ENCODE peak calls at places on chromosomes 11 and 22, in eight cellular contexts. D, C, V, E, S, T, Q and B are unnamed samples. For H3K9me3, the result is how much of the 10 kb centered on the place peaks cover.

GRCh38 chr22:32676196-32676595 is 125.3 kb upstream of the TIMP3 start:
- DNase-seq in C (no peak), Q (no peak), S (no peak), T (no peak), E (no peak), D (no peak), V (no peak), B (no peak)

GRCh38 chr22:26394787-26395186 is 34.3 kb upstream of the ASPHD2 start:
- DNase-seq in T (no peak), D (no peak), Q (no peak), C (no peak), E (no peak), S (no peak), V (no peak), B (no peak)

GRCh38 chr11:67522338-67522737 is 908 bp downstream of the CABP2 start:
- DNase-seq in D (no peak), E (no peak), C (no peak), T (no peak), Q (no peak), S (no peak), V (no peak), B (no peak)

GRCh38 chr11:64180871-64181270 is 5.1 kb upstream of the STIP1 start:
- DNase-seq in T (peak), C (no peak), E (no peak), V (no peak), Q (no peak), S (no peak), D (no peak), B (no peak)

GRCh38 chr11:113526521-113526920 is 51.3 kb upstream of the DRD2 start:
- DNase-seq in C (no peak), D (no peak), E (no peak), Q (no peak), V (no peak), S (no peak), T (no peak), B (no peak)

GRCh38 chr11:7175007-7175406 is 76.7 kb upstream of the SYT9 start:
- DNase-seq in E (no peak), Q (no peak), D (no peak), T (no peak), S (no peak), V (no peak), C (no peak), B (no peak)

GRCh38 chr11:22671751-22672150 is 5.3 kb downstream of the GAS2 start:
- DNase-seq in C (no peak), V (peak), Q (no peak), D (peak), S (no peak), E (no peak), T (no peak), B (no peak)

GRCh38 chr22:36885474-36885873 is 24.7 kb downstream of the NCF4 start:
- DNase-seq in D (peak), C (no peak), S (no peak), V (no peak), Q (no peak), T (no peak), E (no peak), B (no peak)

GRCh38 chr22:36249160-36249559 is 3.8 kb upstream of the APOL1 start:
- DNase-seq in V (no peak), Q (no peak), C (no peak), S (no peak), D (no peak), T (no peak), E (no peak), B (no peak)

GRCh38 chr11:8983552-8983951 is 19.3 kb upstream of the TMEM9B start:
- DNase-seq in E (no peak), T (no peak), C (no peak), Q (no peak), V (no peak), S (no peak), D (no peak), B (no peak)

GRCh38 chr11:119372260-119373058 is 9.0 kb downstream of the USP2 start:
- DNase-seq in C (peak), S (no peak), E (no peak), T (peak), D (no peak), V (no peak), Q (peak), B (no peak)

GRCh38 chr11:16788141-16789060 is 50.0 kb downstream of the C11orf58 start:
- DNase-seq in C (peak), V (peak), Q (peak), E (no peak), D (peak), S (peak), T (peak), B (peak)

GRCh38 chr11:128158860-128159259 is 428.5 kb downstream of the ETS1 start:
- DNase-seq in V (no peak), C (no peak), E (no peak), D (no peak), T (no peak), S (no peak), Q (no peak), B (no peak)

GRCh38 chr11:108018708-108019107 is 10.0 kb downstream of the CUL5 start:
- DNase-seq in D (no peak), V (no peak), C (no peak), S (no peak), T (no peak), Q (no peak), E (no peak), B (no peak)

GRCh38 chr22:22322792-22323191 is 78.2 kb downstream of the VPREB1 start:
- DNase-seq in C (no peak), Q (no peak), S (no peak), V (no peak), D (no peak), E (no peak), T (no peak), B (no peak)

GRCh38 chr11:46903846-46904245 is 14.5 kb downstream of the LRP4 start:
- DNase-seq in C (no peak), V (no peak), Q (no peak), T (no peak), S (no peak), D (no peak), E (no peak), B (no peak)

GRCh38 chr22:40747361-40747760 is 68.1 kb downstream of the MCHR1 start:
- DNase-seq in T (no peak), D (no peak), V (no peak), Q (no peak), E (no peak), S (no peak), C (no peak), B (no peak)

GRCh38 chr11:75602916-75603315 is 40.9 kb downstream of the SERPINH1 start:
- DNase-seq in Q (no peak), C (no peak), S (no peak), T (no peak), E (no peak), D (peak), V (no peak), B (no peak)

GRCh38 chr22:27474112-27474571 is 327.4 kb downstream of the MN1 start:
- DNase-seq in V (no peak), C (no peak), S (no peak), E (no peak), Q (no peak), T (no peak), D (no peak), B (no peak)

GRCh38 chr11:67376022-67376386 is 2.6 kb upstream of the CLCF1 start:
- DNase-seq in Q (no peak), C (peak), S (no peak), E (no peak), D (no peak), V (no peak), T (no peak), B (no peak)

GRCh38 chr11:50037282-50037681 is 4.6 kb downstream of the OR4C45 start:
- DNase-seq in D (no peak), C (no peak), T (no peak), Q (no peak), S (no peak), E (no peak), V (no peak), B (no peak)

GRCh38 chr11:36243641-36244040 is 45.6 kb downstream of the COMMD9 start:
- DNase-seq in D (peak), Q (no peak), T (no peak), C (no peak), E (no peak), V (no peak), S (no peak), B (no peak)

GRCh38 chr11:120168108-120168959 is 30.4 kb upstream of the TRIM29 start:
- DNase-seq in T (no peak), S (no peak), C (no peak), V (peak), E (peak), D (no peak), Q (peak), B (no peak)

GRCh38 chr11:82999232-82999631 is 72.5 kb downstream of the RAB30 start:
- DNase-seq in T (no peak), V (no peak), S (no peak), E (no peak), C (no peak), D (no peak), Q (no peak), B (no peak)

GRCh38 chr11:82995276-82995675 is 76.4 kb downstream of the RAB30 start:
- DNase-seq in T (no peak), D (no peak), V (peak), E (no peak), C (no peak), S (no peak), Q (no peak), B (no peak)

GRCh38 chr11:82998697-82999096 is 73.0 kb downstream of the RAB30 start:
- DNase-seq in T (no peak), E (no peak), S (no peak), C (no peak), D (no peak), Q (no peak), V (no peak), B (no peak)

GRCh38 chr11:82995754-82996398 is 75.8 kb downstream of the RAB30 start:
- DNase-seq in Q (no peak), S (no peak), T (peak), D (peak), V (peak), E (no peak), C (no peak), B (no peak)

DNA sequence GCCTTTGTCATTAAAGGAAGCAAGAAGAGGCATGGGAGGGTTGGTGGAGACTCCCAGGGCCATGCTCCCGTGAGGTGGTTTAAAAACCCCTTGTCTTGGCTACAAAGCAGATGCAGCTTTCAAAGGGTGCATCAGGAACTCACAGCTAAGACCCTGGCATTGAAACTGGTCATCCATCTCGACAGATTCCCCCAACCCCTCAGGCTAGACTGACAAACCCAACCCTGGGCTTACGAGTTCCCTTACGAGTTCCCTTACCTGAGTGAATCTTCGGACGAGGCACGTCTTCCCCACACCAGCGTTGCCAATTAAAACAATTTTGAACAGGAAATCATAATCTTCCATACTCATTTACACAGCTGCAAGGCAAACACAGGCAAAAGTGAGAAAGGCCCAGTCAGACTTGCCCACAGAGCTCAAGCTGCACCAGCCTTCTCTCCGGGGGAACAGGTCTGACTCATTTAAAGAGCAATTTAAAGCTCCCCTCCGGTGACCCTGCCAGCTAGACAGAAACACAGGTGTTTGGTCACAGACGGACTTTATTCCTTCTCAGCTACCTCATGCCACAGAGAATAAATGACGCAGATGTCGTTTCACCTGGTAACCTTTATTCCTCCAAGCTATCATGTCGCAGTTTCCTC is 74.6 kb downstream of the RAB30 start:
- DNase-seq in C (no peak), V (no peak), Q (no peak), S (no peak), T (peak), E (no peak), D (no peak), B (no peak)
- H3K9me3 ChIP-seq in C (under half), V (under half), Q (under half), S (under half), T (under half), E (under half), D (under half), B (under half)

GRCh38 chr11:55571828-55572227 is at the start of gene OR4C16:
- DNase-seq in S (no peak), Q (no peak), D (no peak), V (no peak), C (no peak), T (no peak), E (no peak), B (no peak)
- H3K9me3 ChIP-seq in S (half or more), Q (under half), D (under half), V (under half), C (under half), T (under half), E (under half), B (under half)

GRCh38 chr11:54927704-54928103 is 221.1 kb downstream of the OR4A5 start:
- DNase-seq in V (no peak), Q (no peak), D (no peak), T (no peak), S (no peak), C (no peak), E (no peak), B (no peak)
- H3K9me3 ChIP-seq in V (under half), Q (under half), D (under half), T (under half), S (half or more), C (under half), E (under half), B (under half)

DNA sequence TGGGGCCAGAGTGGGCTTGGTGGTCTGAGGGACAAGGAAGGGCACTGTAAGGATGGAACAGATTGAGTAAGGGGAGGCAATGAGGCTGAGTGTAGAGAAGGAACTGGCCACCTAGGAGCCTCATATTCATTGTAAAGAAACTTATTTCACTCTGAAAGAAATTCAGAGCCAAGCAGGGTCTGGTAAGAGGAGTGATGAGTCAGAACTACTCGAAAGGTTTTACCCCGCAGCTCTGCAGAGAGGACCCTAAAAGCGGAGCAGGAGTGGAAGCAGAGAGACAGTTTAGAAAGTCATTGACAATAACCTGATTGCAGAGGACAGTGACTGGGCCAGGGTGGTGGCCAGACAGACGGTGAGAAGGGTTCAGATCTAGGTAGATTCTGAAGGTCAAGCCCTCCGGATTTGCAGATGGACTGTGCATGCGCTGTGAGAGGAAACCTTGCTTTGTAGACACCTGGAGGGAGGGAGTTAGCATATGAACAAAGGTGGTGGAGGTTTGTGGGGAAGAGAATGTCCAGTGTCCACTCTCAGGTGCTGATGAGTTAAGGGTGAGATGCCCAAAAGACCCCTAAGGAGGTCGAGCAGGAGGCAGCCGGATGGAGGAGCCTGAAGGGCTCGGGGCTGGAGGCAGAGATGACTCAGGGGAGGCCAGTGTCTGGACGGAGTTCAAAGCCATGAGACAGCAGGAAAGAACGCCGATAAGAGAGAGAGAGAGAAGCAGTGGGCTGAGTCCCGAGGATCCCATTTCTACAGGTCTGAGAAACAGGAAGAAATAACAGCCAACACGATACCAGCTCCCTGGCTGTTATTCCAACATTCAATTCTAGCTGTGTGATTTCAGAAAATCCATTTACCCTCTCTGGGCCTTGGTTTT is 546.0 kb downstream of the BRD1 start:
- DNase-seq in S (no peak), D (no peak), T (no peak), V (no peak), C (no peak), E (no peak), Q (no peak), B (no peak)
- H3K9me3 ChIP-seq in S (under half), D (under half), T (under half), V (under half), C (under half), E (under half), Q (under half), B (under half)

DNA sequence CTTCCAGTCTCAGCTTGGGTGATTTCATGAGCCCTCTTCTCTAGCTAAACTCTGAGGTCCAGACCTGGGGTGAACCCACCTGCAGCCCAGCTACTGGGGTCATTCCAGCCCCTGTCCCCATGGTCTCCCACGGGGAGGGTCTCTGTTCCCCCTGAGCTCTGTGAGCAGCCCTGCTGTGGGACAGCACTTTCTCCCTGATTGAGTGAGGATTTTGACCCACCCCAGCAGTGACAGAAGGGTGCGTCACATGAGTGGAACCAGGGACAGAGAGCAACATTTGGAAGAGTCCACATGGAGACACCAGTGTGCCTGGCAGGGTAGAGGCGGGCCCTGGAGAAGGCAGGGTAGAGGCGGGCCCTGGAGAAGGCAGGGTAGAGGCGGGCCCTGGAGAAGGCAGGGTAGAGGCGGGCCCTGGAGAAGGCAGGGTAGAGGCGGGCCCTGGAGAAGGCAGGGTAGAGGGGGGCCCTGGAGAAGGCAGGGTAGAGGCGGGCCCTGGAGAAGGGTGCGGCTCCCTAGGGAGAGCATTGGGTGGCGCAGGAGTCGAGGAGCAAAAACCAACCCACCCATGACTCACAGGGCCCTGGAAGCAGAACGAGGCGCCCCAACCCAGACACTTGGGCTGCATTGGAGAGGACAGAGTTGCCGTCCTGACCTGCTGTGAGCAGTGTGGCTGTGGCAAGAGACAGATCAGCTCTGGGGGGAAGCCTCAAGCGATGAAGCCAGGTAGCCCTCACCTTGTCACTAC is 227.7 kb upstream of the B3GAT1 start:
- DNase-seq in T (no peak), E (no peak), V (no peak), S (no peak), Q (peak), D (no peak), C (no peak), B (no peak)
- H3K9me3 ChIP-seq in T (under half), E (under half), V (under half), S (under half), Q (under half), D (under half), C (under half), B (under half)